ENCODE peak calls at places on chromosome 3, in eight cellular contexts. H, A, L, M, D, F, V and G are unnamed samples.

GRCh38 chr3:32392530-32393302 is 1.1 kb downstream of the CMTM7 start:
- DNase-seq in H (peak; percentile 79), A (peak; percentile 70), L (no peak), M (peak; percentile 67), D (peak; percentile 55), F (peak; percentile 73), V (peak; percentile 54), G (peak; percentile 67)

GRCh38 chr3:52019352-52020080 is 23.8 kb upstream of the RPL29 start:
- DNase-seq in H (no peak), A (no peak), L (no peak), M (no peak), D (no peak), F (no peak), V (no peak), G (no peak)

GRCh38 chr3:152834354-152835310 is at the start of gene P2RY1:
- DNase-seq in H (peak; percentile 42), A (peak; percentile 68), L (peak; percentile 40), M (peak; percentile 16), D (peak; percentile 27), F (peak; percentile 35), V (peak; percentile 44), G (peak; percentile 67)

GRCh38 chr3:137768361-137769320 is 4.5 kb downstream of the SOX14 start:
- DNase-seq in H (no peak), A (no peak), L (no peak), M (no peak), D (no peak), F (no peak), V (no peak), G (no peak)

GRCh38 chr3:110783541-110783940 is 288.1 kb upstream of the NECTIN3 start:
- DNase-seq in H (no peak), A (no peak), L (no peak), M (no peak), D (no peak), F (no peak), V (no peak), G (no peak)

GRCh38 chr3:196080517-196080841 is 1.4 kb downstream of the TFRC start:
- DNase-seq in H (no peak), A (no peak), L (no peak), M (no peak), D (no peak), F (no peak), V (no peak), G (no peak)

GRCh38 chr3:5185093-5185673 is 2.3 kb upstream of the EDEM1 start:
- DNase-seq in H (no peak), A (no peak), L (no peak), M (no peak), D (no peak), F (no peak), V (no peak), G (no peak)

GRCh38 chr3:37779289-37780152 is 82.2 kb upstream of the CTDSPL start:
- DNase-seq in H (peak; percentile 65), A (peak; percentile 94), L (peak; percentile 69), M (peak; percentile 82), D (peak; percentile 51), F (peak; percentile 87), V (peak; percentile 87), G (peak; percentile 88)

GRCh38 chr3:126954141-126954845 is 28.6 kb upstream of the PLXNA1 start:
- DNase-seq in H (no peak), A (no peak), L (no peak), M (no peak), D (no peak), F (no peak), V (no peak), G (no peak)

GRCh38 chr3:171374661-171375285 is 85.4 kb downstream of the TNIK start:
- DNase-seq in H (peak; percentile 65), A (peak; percentile 66), L (peak; percentile 29), M (peak; percentile 63), D (peak; percentile 87), F (peak; percentile 98), V (peak; percentile 88), G (peak; percentile 51)

GRCh38 chr3:4233488-4233887 is 69.7 kb upstream of the SETMAR start:
- DNase-seq in H (no peak), A (no peak), L (no peak), M (no peak), D (no peak), F (no peak), V (no peak), G (no peak)

GRCh38 chr3:110944782-110945181 is 126.8 kb upstream of the NECTIN3 start:
- DNase-seq in H (no peak), A (no peak), L (no peak), M (no peak), D (no peak), F (no peak), V (no peak), G (no peak)

GRCh38 chr3:147381610-147382009 is 24.7 kb downstream of the ZIC4 start:
- DNase-seq in H (no peak), A (no peak), L (no peak), M (no peak), D (no peak), F (no peak), V (no peak), G (no peak)

GRCh38 chr3:132726341-132726823 is 4.2 kb upstream of the NPHP3 start:
- DNase-seq in H (peak; percentile 5), A (peak; percentile 54), L (no peak), M (peak; percentile 30), D (no peak), F (peak; percentile 52), V (peak; percentile 40), G (peak; percentile 37)

GRCh38 chr3:40878464-40878905 is 320.8 kb upstream of the CTNNB1 start:
- DNase-seq in H (no peak), A (no peak), L (no peak), M (no peak), D (no peak), F (no peak), V (no peak), G (no peak)

GRCh38 chr3:123159926-123160635 is 41.7 kb upstream of the SEC22A start:
- DNase-seq in H (peak; percentile 68), A (peak; percentile 39), L (no peak), M (peak; percentile 65), D (peak; percentile 24), F (peak; percentile 25), V (peak; percentile 14), G (peak; percentile 44)

GRCh38 chr3:140898340-140899180 is 43.1 kb upstream of the SLC25A36 start:
- DNase-seq in H (peak; percentile 63), A (peak; percentile 97), L (peak; percentile 46), M (peak; percentile 88), D (peak; percentile 79), F (peak; percentile 88), V (peak; percentile 80), G (peak; percentile 90)

GRCh38 chr3:50573566-50574279 is 4.4 kb downstream of the HEMK1 start:
- DNase-seq in H (no peak), A (no peak), L (no peak), M (no peak), D (no peak), F (no peak), V (no peak), G (no peak)

GRCh38 chr3:39408493-39409372 is 2.2 kb downstream of the RPSA start:
- DNase-seq in H (no peak), A (no peak), L (no peak), M (no peak), D (no peak), F (no peak), V (no peak), G (no peak)

GRCh38 chr3:179376474-179376873 is 29.0 kb downstream of the MFN1 start:
- DNase-seq in H (no peak), A (no peak), L (no peak), M (no peak), D (no peak), F (no peak), V (no peak), G (no peak)

GRCh38 chr3:184781801-184782200 is 30.2 kb upstream of the VPS8 start:
- DNase-seq in H (no peak), A (no peak), L (no peak), M (no peak), D (no peak), F (no peak), V (no peak), G (no peak)

GRCh38 chr3:68447885-68448284 is 484.5 kb downstream of the TAFA4 start:
- DNase-seq in H (no peak), A (no peak), L (no peak), M (no peak), D (no peak), F (no peak), V (no peak), G (no peak)
- TF ChIP-seq CTCF in H (no peak), A (no peak), L (no peak), M (no peak), D (no peak), F (no peak), V (no peak), G (no peak)

GRCh38 chr3:100523050-100523760 is 30.8 kb downstream of the TMEM45A start:
- DNase-seq in H (no peak), A (no peak), L (no peak), M (no peak), D (no peak), F (no peak), V (peak; percentile 31), G (no peak)

GRCh38 chr3:100531093-100531492 is 38.7 kb downstream of the TMEM45A start:
- DNase-seq in H (no peak), A (no peak), L (no peak), M (no peak), D (no peak), F (no peak), V (no peak), G (no peak)

GRCh38 chr3:100525753-100526612 is 33.6 kb downstream of the TMEM45A start:
- DNase-seq in H (peak; percentile 92), A (peak; percentile 67), L (peak; percentile 27), M (peak; percentile 95), D (peak; percentile 81), F (peak; percentile 94), V (peak; percentile 91), G (peak; percentile 98)

GRCh38 chr3:100526613-100527346 is 34.4 kb downstream of the TMEM45A start:
- DNase-seq in H (no peak), A (peak; percentile 6), L (no peak), M (no peak), D (no peak), F (no peak), V (no peak), G (no peak)

GRCh38 chr3:100527347-100527735 is 34.9 kb downstream of the TMEM45A start:
- DNase-seq in H (no peak), A (no peak), L (no peak), M (peak; percentile 50), D (no peak), F (no peak), V (no peak), G (no peak)
- H3K4me3 ChIP-seq in H (no peak overlapping the region), A (no peak overlapping the region), L (no peak overlapping the region), M (no peak overlapping the region), D (no peak overlapping the region), F (no peak overlapping the region), V (no peak overlapping the region), G (no peak overlapping the region)

DNA sequence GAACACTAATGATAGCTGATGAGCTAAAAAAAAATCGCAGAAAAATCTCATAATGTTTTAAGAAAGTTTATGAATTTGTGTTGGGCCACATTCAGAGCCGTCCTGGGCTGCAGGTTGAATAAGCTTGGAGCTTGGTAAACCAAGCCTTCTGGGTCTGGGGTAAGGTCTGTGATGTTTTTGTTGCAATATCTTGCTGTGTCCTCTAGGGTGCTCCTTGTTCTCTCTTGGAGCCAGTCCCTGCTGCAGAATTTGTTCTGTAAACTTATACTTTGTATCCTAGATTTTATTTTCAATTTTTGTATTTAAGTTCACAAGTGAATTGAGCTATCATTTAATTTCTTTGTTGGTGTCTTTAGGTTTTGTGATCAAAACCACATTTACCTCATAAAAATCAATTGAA is 143.7 kb downstream of the NR1D2 start:
- DNase-seq in H (peak; percentile 25), A (peak; percentile 76), L (peak; percentile 28), M (peak; percentile 47), D (peak; percentile 19), F (peak; percentile 43), V (peak; percentile 39), G (peak; percentile 8)
- TF ChIP-seq CTCF in H (peak; percentile 58), A (peak; percentile 77), L (peak; percentile 56), M (peak; percentile 62), D (peak; percentile 70), F (peak; percentile 61), V (peak; percentile 67), G (peak; percentile 54)

GRCh38 chr3:194296832-194297666 is 54.1 kb downstream of the CPN2 start:
- DNase-seq in H (no peak), A (peak; percentile 43), L (peak; percentile 22), M (no peak), D (no peak), F (no peak), V (no peak), G (no peak)
- H3K4me3 ChIP-seq in H (no peak overlapping the region), A (peak overlapping the region; percentile 52), L (peak overlapping the region; percentile 48), M (peak overlapping the region; percentile 26), D (peak overlapping the region; percentile 47), F (peak overlapping the region; percentile 31), V (peak overlapping the region; percentile 42), G (peak overlapping the region; percentile 29)